ENCODE peak calls at places on chromosomes 1 and 21, in four cellular contexts. E is GM12865, T is AG04449, C is GM13977. Z is an unnamed sample.

GRCh38 chr1:92945748-92946270 is 15.5 kb downstream of the DIPK1A start:
- DNase-seq in E (no peak), T (no peak), C (no peak), Z (no peak)

GRCh38 chr1:169724168-169724567 is 9.7 kb downstream of the SELE start:
- DNase-seq in E (no peak), T (no peak), C (no peak), Z (no peak)

GRCh38 chr1:15796086-15796462 is 11.4 kb downstream of the UQCRHL start:
- DNase-seq in E (no peak), T (no peak), C (no peak), Z (no peak)

GRCh38 chr1:97006044-97006676 is 284.6 kb downstream of the PTBP2 start:
- DNase-seq in E (peak), T (no peak), C (no peak), Z (no peak)

GRCh38 chr21:33451634-33452071 is 28.1 kb downstream of the TMEM50B start:
- DNase-seq in E (no peak), T (no peak), C (no peak), Z (no peak)

GRCh38 chr1:210801501-210801900 is 332.4 kb downstream of the KCNH1 start:
- DNase-seq in E (no peak), T (no peak), C (no peak), Z (no peak)

GRCh38 chr1:157806431-157807149 is 13.3 kb downstream of the FCRL1 start:
- DNase-seq in E (peak), T (no peak), C (no peak), Z (no peak)

GRCh38 chr1:89545264-89546038 is 20.8 kb downstream of the LRRC8B start:
- DNase-seq in E (no peak), T (no peak), C (no peak), Z (no peak)

GRCh38 chr1:187464320-187464719 is 635.6 kb downstream of the PLA2G4A start:
- DNase-seq in E (no peak), T (no peak), C (no peak), Z (no peak)

DNA sequence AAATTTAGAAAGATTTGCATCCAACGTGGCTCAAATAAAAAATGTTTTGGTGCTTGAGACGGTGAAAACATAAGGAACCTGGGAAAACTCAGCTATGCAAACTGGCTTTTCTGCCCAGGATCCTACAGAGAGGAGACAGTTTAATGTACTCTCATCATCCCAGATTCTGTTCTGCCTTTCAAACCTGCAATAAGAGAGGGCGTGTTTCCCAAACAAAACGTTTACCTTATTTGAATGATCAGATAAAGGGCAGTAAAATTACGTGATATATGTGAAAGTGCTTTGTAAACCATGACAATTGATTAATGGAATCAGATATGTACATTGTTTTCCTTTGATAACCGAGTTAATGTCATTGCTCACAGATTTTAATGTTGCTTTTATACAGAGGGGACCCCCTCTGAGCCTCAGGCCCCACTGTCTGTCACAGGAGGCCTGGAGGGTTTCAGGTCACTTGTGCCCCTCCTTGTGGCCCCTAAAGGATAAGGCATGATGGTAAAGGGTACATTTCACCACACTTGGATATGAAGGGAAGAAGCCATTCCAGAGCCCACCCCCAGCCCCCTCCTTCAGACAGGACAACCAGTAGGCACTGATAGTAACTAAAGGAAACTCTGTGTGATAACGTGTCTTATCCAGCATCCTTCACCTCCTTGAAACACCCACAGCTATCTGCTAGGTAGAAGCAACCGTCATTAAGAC is 157.6 kb downstream of the EDEM3 start:
- DNase-seq in E (no peak), T (no peak), C (no peak), Z (no peak)
- TF ChIP-seq CTCF in E (no peak), T (no peak), C (no peak), Z (no peak)

GRCh38 chr1:17617787-17618557 is 78.5 kb downstream of the ARHGEF10L start:
- DNase-seq in E (no peak), T (no peak), C (no peak), Z (no peak)

GRCh38 chr1:17616731-17617279 is 77.3 kb downstream of the ARHGEF10L start:
- DNase-seq in E (no peak), T (no peak), C (no peak), Z (no peak)

GRCh38 chr1:17615959-17616358 is 76.5 kb downstream of the ARHGEF10L start:
- DNase-seq in E (no peak), T (no peak), C (no peak), Z (no peak)

GRCh38 chr1:17620448-17620847 is 81.0 kb downstream of the ARHGEF10L start:
- DNase-seq in E (no peak), T (no peak), C (no peak), Z (no peak)

GRCh38 chr1:17618558-17619247 is 79.2 kb downstream of the ARHGEF10L start:
- DNase-seq in E (no peak), T (no peak), C (no peak), Z (no peak)
- TF ChIP-seq CTCF in E (no peak), T (no peak), C (no peak), Z (no peak)

GRCh38 chr1:153677718-153678518 is 570 bp upstream of the NPR1 start:
- DNase-seq in E (peak), T (no peak), C (peak), Z (no peak)

GRCh38 chr1:153678519-153679336 is at the start of gene NPR1:
- DNase-seq in E (peak), T (no peak), C (peak), Z (no peak)

GRCh38 chr1:153682730-153683129 is 4.2 kb downstream of the NPR1 start:
- DNase-seq in E (no peak), T (no peak), C (no peak), Z (no peak)

GRCh38 chr1:153680120-153680403 is 1.6 kb downstream of the NPR1 start:
- DNase-seq in E (no peak), T (no peak), C (no peak), Z (no peak)

GRCh38 chr1:153679337-153680119 is 1.0 kb downstream of the NPR1 start:
- DNase-seq in E (no peak), T (no peak), C (peak), Z (no peak)
- TF ChIP-seq CTCF in E (no peak), T (peak), C (peak), Z (no peak)

GRCh38 chr1:50684185-50684584 is 260.9 kb upstream of the DMRTA2 start:
- DNase-seq in E (no peak), T (no peak), C (no peak), Z (no peak)
- TF ChIP-seq CTCF in E (no peak), T (no peak), C (no peak), Z (no peak)

GRCh38 chr1:98749152-98749756 is 87.7 kb downstream of the SNX7 start:
- DNase-seq in E (peak), T (no peak), C (no peak), Z (no peak)
- TF ChIP-seq CTCF in E (peak), T (peak), C (peak), Z (peak)

DNA sequence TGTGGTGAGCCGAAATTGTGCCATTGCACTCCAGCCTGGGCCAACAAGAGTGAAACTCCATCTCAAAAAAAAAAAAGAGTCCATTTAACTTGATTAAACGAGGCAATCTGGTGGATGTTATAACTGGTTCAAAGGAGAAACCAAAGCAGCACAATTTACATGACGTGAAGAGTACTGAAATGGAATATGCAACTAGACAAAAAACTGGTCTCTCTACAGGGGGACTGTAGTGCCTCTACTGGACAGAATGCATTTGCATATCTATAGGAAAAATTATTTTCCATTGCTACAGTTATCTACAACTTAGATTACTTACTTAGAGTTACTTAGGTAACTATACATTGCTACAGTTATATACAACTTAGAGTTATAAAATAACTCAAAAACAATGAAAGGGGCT is 2.7 kb upstream of the CAPN2 start:
- DNase-seq in E (no peak), T (no peak), C (no peak), Z (no peak)
- TF ChIP-seq CTCF in E (no peak), T (peak), C (no peak), Z (peak)

GRCh38 chr1:246907472-246907871 is 24.3 kb downstream of the AHCTF1 start:
- DNase-seq in E (peak), T (no peak), C (no peak), Z (peak)
- TF ChIP-seq CTCF in E (peak), T (peak), C (peak), Z (peak)

GRCh38 chr1:203304919-203305808 is at the start of gene BTG2:
- DNase-seq in E (peak), T (no peak), C (peak), Z (peak)
- TF ChIP-seq CTCF in E (no peak), T (no peak), C (no peak), Z (no peak)

GRCh38 chr1:171220551-171221175 is 27.6 kb upstream of the FMO1 start:
- DNase-seq in E (no peak), T (no peak), C (no peak), Z (no peak)
- TF ChIP-seq CTCF in E (no peak), T (no peak), C (no peak), Z (no peak)

DNA sequence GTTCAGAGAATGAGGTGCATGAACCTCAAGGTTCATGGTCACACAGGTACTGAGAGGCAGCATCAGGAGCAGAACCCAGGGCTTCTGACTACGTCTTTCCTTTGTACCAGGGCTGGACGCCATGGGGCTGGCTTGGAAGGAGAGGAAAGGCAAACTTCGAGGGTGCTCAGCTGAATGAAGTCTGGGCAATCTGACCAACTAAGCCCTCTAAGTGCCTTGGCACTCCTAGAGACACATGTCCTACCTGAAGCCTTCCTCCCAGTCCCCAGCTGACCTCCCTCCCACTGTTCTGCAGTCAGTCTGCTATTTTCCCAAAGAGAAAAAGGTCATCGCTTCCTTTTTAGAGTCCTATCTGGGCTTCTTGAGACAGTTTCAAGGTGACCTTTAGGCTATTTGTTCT is 5.2 kb downstream of the SLC9A1 start:
- DNase-seq in E (no peak), T (no peak), C (no peak), Z (no peak)
- TF ChIP-seq CTCF in E (no peak), T (no peak), C (no peak), Z (no peak)

Z was measured in AG09319.